ENCODE peak calls at places on chromosomes 2 and 18, in nine cellular contexts. V, U, Z, P, J, K, Y, B and W are unnamed samples.

GRCh38 chr2:137659616-137660015 is 304.7 kb upstream of the HNMT start:
- DNase-seq in V (no peak), U (no peak), Z (peak; percentile 12), P (peak; percentile 12), J (no peak), K (peak; percentile 10), Y (no peak), B (no peak), W (no peak)

GRCh38 chr2:229287836-229288235 is 16.7 kb upstream of the PID1 start:
- DNase-seq in V (no peak), U (no peak), Z (no peak), P (no peak), J (no peak), K (no peak), Y (no peak), B (no peak), W (no peak)

GRCh38 chr2:3131636-3132326 is 245.8 kb downstream of the EIPR1 start:
- DNase-seq in V (no peak), U (no peak), Z (no peak), P (no peak), J (no peak), K (no peak), Y (no peak), B (no peak), W (no peak)

GRCh38 chr2:25232248-25232825 is 64.0 kb upstream of the POMC start:
- DNase-seq in V (no peak), U (no peak), Z (no peak), P (no peak), J (no peak), K (no peak), Y (no peak), B (no peak), W (no peak)

GRCh38 chr2:188884051-188884450 is 90.1 kb upstream of the COL3A1 start:
- DNase-seq in V (no peak), U (no peak), Z (no peak), P (no peak), J (no peak), K (no peak), Y (no peak), B (no peak), W (no peak)

GRCh38 chr2:237218756-237219155 is 133.1 kb downstream of the COPS8 start:
- DNase-seq in V (no peak), U (no peak), Z (no peak), P (no peak), J (no peak), K (no peak), Y (no peak), B (no peak), W (no peak)

GRCh38 chr2:199136241-199136640 is 321.5 kb downstream of the SATB2 start:
- DNase-seq in V (no peak), U (no peak), Z (no peak), P (no peak), J (no peak), K (no peak), Y (no peak), B (no peak), W (no peak)

GRCh38 chr2:159209341-159210306 is 76.9 kb downstream of the WDSUB1 start:
- DNase-seq in V (no peak), U (no peak), Z (no peak), P (no peak), J (no peak), K (no peak), Y (no peak), B (peak; percentile 19), W (no peak)

GRCh38 chr2:116456429-116456828 is 1358.1 kb upstream of the DDX18 start:
- DNase-seq in V (no peak), U (no peak), Z (peak; percentile 17), P (no peak), J (no peak), K (no peak), Y (no peak), B (no peak), W (no peak)

GRCh38 chr18:58848685-58849084 is 16.0 kb upstream of the ZNF532 start:
- DNase-seq in V (no peak), U (no peak), Z (peak; percentile 68), P (no peak), J (no peak), K (no peak), Y (no peak), B (no peak), W (no peak)

GRCh38 chr2:20650412-20650879 is 452 bp downstream of the HS1BP3 start:
- DNase-seq in V (peak; percentile 16), U (peak; percentile 61), Z (peak; percentile 73), P (no peak), J (no peak), K (peak; percentile 85), Y (no peak), B (no peak), W (peak; percentile 35)

GRCh38 chr2:84946204-84947009 is 24.6 kb upstream of the KCMF1 start:
- DNase-seq in V (peak; percentile 30), U (peak; percentile 95), Z (no peak), P (peak; percentile 96), J (peak; percentile 96), K (no peak), Y (peak; percentile 91), B (peak; percentile 93), W (no peak)

GRCh38 chr2:65436169-65436824 is 3.9 kb upstream of the SPRED2 start:
- DNase-seq in V (peak; percentile 93), U (peak; percentile 73), Z (peak; percentile 75), P (peak; percentile 89), J (peak; percentile 63), K (peak; percentile 87), Y (peak; percentile 67), B (no peak), W (peak; percentile 88)

GRCh38 chr2:188235364-188235763 is 56.3 kb upstream of the GULP1 start:
- DNase-seq in V (no peak), U (no peak), Z (no peak), P (no peak), J (no peak), K (no peak), Y (no peak), B (peak; percentile 43), W (no peak)

GRCh38 chr2:229996320-229996719 is 72.4 kb downstream of the SLC16A14 start:
- DNase-seq in V (no peak), U (no peak), Z (no peak), P (no peak), J (no peak), K (peak; percentile 81), Y (no peak), B (no peak), W (no peak)

GRCh38 chr2:36397040-36397616 is 41.5 kb downstream of the CRIM1 start:
- DNase-seq in V (no peak), U (no peak), Z (no peak), P (no peak), J (no peak), K (no peak), Y (no peak), B (no peak), W (no peak)

GRCh38 chr2:36393738-36394256 is 38.2 kb downstream of the CRIM1 start:
- DNase-seq in V (no peak), U (no peak), Z (no peak), P (no peak), J (no peak), K (no peak), Y (no peak), B (no peak), W (no peak)

GRCh38 chr2:36392854-36393253 is 37.3 kb downstream of the CRIM1 start:
- DNase-seq in V (no peak), U (no peak), Z (peak; percentile 66), P (no peak), J (no peak), K (no peak), Y (no peak), B (no peak), W (no peak)

GRCh38 chr2:36395866-36396265 is 40.3 kb downstream of the CRIM1 start:
- DNase-seq in V (no peak), U (no peak), Z (no peak), P (no peak), J (no peak), K (no peak), Y (no peak), B (no peak), W (no peak)

GRCh38 chr2:36394804-36395203 is 39.2 kb downstream of the CRIM1 start:
- DNase-seq in V (no peak), U (no peak), Z (no peak), P (no peak), J (no peak), K (no peak), Y (no peak), B (no peak), W (no peak)
- TF ChIP-seq CTCF in V (no peak), U (no peak), Z (no peak), P (no peak), J (no peak), K (no peak), Y (no peak), B (no peak), W (no peak)

DNA sequence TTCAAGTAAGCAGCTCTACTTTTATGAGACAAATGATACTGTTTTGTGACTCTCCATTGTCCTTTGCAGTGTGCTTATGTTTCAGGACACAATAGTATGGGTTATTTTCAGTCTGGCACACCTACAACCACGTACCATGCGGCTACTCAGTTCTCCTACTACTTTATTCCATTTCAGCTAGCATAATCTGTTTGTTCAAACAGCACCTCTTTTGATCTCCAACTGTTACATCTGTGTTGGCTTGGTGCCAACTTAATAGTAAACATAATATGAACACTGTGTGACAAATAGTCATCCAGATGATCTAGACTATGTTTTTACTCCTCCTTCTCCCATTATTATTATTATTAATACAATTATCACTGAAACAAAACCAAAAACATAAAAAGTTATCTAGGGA is 40.5 kb downstream of the MYO3B start:
- DNase-seq in V (no peak), U (no peak), Z (no peak), P (peak; percentile 29), J (no peak), K (no peak), Y (no peak), B (no peak), W (no peak)
- H3K27ac ChIP-seq in V (no peak overlapping the region), U (no peak overlapping the region), Z (no peak overlapping the region), P (no peak overlapping the region), J (no peak overlapping the region), K (no peak overlapping the region), Y (no peak overlapping the region), B (no peak overlapping the region), W (no peak overlapping the region)

DNA sequence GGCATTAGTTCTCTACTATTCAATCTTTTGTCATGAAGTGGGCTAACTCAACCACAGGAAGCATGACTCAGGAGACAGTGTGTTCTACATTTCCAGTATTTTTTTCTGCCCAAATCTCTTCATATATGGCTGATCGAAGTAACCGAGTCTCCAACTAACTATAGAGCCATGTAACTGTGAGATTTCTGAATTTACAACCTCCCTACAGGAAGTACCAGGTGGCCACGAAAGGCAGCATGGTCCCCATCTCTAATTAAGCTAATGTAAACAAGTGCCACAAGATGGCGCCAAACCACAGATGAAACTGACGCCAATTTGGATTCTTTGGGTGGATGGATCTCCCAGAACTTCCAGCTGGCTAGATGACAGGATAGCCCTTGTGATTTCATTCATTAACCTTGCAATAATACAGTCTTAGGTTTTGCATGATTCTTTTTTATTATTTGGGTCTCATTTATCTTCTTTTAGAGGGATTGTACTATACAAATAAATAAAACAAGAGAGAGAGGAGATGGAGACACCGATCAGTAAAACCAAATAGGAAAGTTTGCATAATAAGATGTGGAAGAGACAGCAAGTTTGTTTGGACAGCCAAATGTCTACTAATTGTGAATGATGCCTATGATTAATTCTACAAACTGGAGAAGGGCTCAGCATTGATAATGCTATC is 18.3 kb upstream of the ARHGAP15 start:
- DNase-seq in V (peak; percentile 80), U (peak; percentile 13), Z (peak; percentile 92), P (peak; percentile 68), J (peak; percentile 51), K (peak; percentile 38), Y (peak; percentile 43), B (peak; percentile 62), W (peak; percentile 71)
- TF ChIP-seq REST in V (no peak), U (no peak), Z (no peak), P (no peak), J (no peak), K (no peak), Y (no peak), B (no peak), W (no peak)

GRCh38 chr2:191013617-191013875 is 425 bp downstream of the STAT1 start:
- DNase-seq in V (no peak), U (no peak), Z (peak; percentile 11), P (no peak), J (no peak), K (no peak), Y (no peak), B (no peak), W (no peak)
- TF ChIP-seq CTCF in V (no peak), U (no peak), Z (no peak), P (no peak), J (no peak), K (no peak), Y (no peak), B (no peak), W (no peak)